ENCODE peak calls at places on chromosomes 1 and 21, in five cellular contexts. P is COR-L47; K is activated naive CD4-positive, alpha-beta T cell; J is HFF-Myc; O is KBM-7. Y is an unnamed sample.

GRCh38 chr1:159855709-159856108 is 6.7 kb downstream of the VSIG8 start:
- DNase-seq in P (no peak), J (no peak), K (no peak), O (no peak), Y (no peak)

GRCh38 chr1:234509457-234510328 is 30.7 kb upstream of the TARBP1 start:
- DNase-seq in P (no peak), O (no peak), J (no peak), K (no peak), Y (no peak)

GRCh38 chr1:235739124-235739523 is 89.5 kb upstream of the GNG4 start:
- DNase-seq in O (no peak), K (no peak), J (peak; percentile 30), P (no peak), Y (no peak)

GRCh38 chr1:44553771-44554170 is 120.5 kb downstream of the TMEM53 start:
- DNase-seq in J (no peak), K (no peak), O (no peak), P (no peak), Y (no peak)

GRCh38 chr1:51956528-51957509 is 33.7 kb downstream of the RAB3B start:
- DNase-seq in O (peak; percentile 42), P (peak; percentile 52), J (no peak), K (no peak), Y (peak; percentile 5)

GRCh38 chr1:244095523-244095911 is 44.4 kb downstream of the ZBTB18 start:
- DNase-seq in K (no peak), O (no peak), P (no peak), J (no peak), Y (no peak)

GRCh38 chr1:51736702-51737101 is 119.8 kb downstream of the OSBPL9 start:
- DNase-seq in O (no peak), K (no peak), J (no peak), P (no peak), Y (no peak)

GRCh38 chr1:174982971-174983689 is 16.6 kb upstream of the CACYBP start:
- DNase-seq in P (peak; percentile 60), O (peak; percentile 68), K (no peak), J (no peak), Y (peak; percentile 42)

GRCh38 chr1:241310451-241310850 is 46.6 kb downstream of the RGS7 start:
- DNase-seq in P (no peak), J (no peak), O (no peak), K (no peak), Y (peak; percentile 91)

GRCh38 chr21:45096216-45096615 is 21.8 kb downstream of the ADARB1 start:
- DNase-seq in K (no peak), O (no peak), J (no peak), P (no peak), Y (no peak)

GRCh38 chr1:35044406-35044805 is 12.7 kb upstream of the ZMYM6 start:
- DNase-seq in K (no peak), O (no peak), J (no peak), P (no peak), Y (no peak)

GRCh38 chr1:208207388-208208131 is 36.6 kb downstream of the PLXNA2 start:
- DNase-seq in P (peak; percentile 27), J (no peak), O (no peak), K (no peak), Y (peak; percentile 89)

GRCh38 chr1:6801998-6802397 is 16.7 kb downstream of the CAMTA1 start:
- DNase-seq in K (no peak), O (no peak), J (no peak), P (no peak), Y (no peak)

GRCh38 chr1:151364996-151365395 is 7.5 kb downstream of the SELENBP1 start:
- DNase-seq in K (no peak), P (no peak), J (no peak), O (no peak), Y (no peak)

GRCh38 chr21:35833388-35833787 is 226.9 kb downstream of the SETD4 start:
- DNase-seq in P (no peak), J (no peak), K (no peak), O (no peak), Y (no peak)

GRCh38 chr1:67889940-67890567 is 56.8 kb upstream of the GNG12 start:
- DNase-seq in P (no peak), K (no peak), O (no peak), J (peak; percentile 85), Y (peak; percentile 80)

GRCh38 chr21:45032977-45033705 is 41.2 kb upstream of the ADARB1 start:
- DNase-seq in P (no peak), J (no peak), O (no peak), K (no peak), Y (peak; percentile 35)

GRCh38 chr1:214108097-214108446 is 120.3 kb downstream of the PROX1 start:
- DNase-seq in O (no peak), J (no peak), K (no peak), P (no peak), Y (no peak)

GRCh38 chr1:21896652-21897532 is 40.2 kb downstream of the HSPG2 start:
- DNase-seq in K (no peak), P (no peak), J (no peak), O (no peak), Y (no peak)

GRCh38 chr1:162233937-162234336 is 142.7 kb downstream of the SPATA46 start:
- DNase-seq in J (no peak), O (no peak), P (no peak), K (no peak), Y (no peak)

GRCh38 chr1:95301614-95302013 is 67.6 kb downstream of the RWDD3 start:
- DNase-seq in J (no peak), P (no peak), O (no peak), K (no peak), Y (no peak)

GRCh38 chr1:175918364-175918801 is 175.0 kb upstream of the TNR start:
- DNase-seq in P (no peak), K (no peak), O (no peak), J (no peak), Y (no peak)

GRCh38 chr21:27681841-27682240 is 715.0 kb upstream of the ADAMTS5 start:
- DNase-seq in P (no peak), O (no peak), J (no peak), K (no peak), Y (no peak)

GRCh38 chr1:178513278-178513983 is 522 bp downstream of the TEX35 start:
- DNase-seq in P (no peak), O (no peak), K (no peak), J (no peak), Y (no peak)

GRCh38 chr1:181324797-181325616 is 158.3 kb upstream of the CACNA1E start:
- DNase-seq in P (no peak), K (no peak), J (no peak), O (no peak), Y (no peak)

GRCh38 chr1:118115567-118116272 is 69.3 kb downstream of the SPAG17 start:
- DNase-seq in J (no peak), O (no peak), K (no peak), P (no peak), Y (no peak)

GRCh38 chr1:115854005-115854404 is 13.1 kb upstream of the NHLH2 start:
- DNase-seq in O (no peak), J (no peak), P (no peak), K (no peak), Y (peak; percentile 22)

GRCh38 chr1:91885331-91885715 is 628 bp downstream of the TGFBR3 start:
- DNase-seq in O (no peak), K (peak; percentile 4), J (no peak), P (no peak), Y (no peak)

GRCh38 chr1:42733415-42734200 is 6.4 kb downstream of the CLDN19 start:
- DNase-seq in J (no peak), K (no peak), P (no peak), O (no peak), Y (no peak)

GRCh38 chr1:23421752-23422312 is 2.7 kb downstream of the TCEA3 start:
- DNase-seq in P (no peak), O (no peak), J (peak; percentile 77), K (no peak), Y (no peak)

GRCh38 chr1:25619101-25619890 is 2.7 kb downstream of the MAN1C1 start:
- DNase-seq in J (no peak), K (no peak), P (peak; percentile 62), O (peak; percentile 51), Y (no peak)